ENCODE peak calls at places on chromosomes 16 and 17, in six cellular contexts. One of them, this sample, is unnamed.

GRCh38 chr16:15435216-15435864 is 952 bp downstream of the BMERB1 start:
- DNase-seq in tibial artery: no peak
- DNase-seq in esophagus squamous epithelium: no peak
- DNase-seq in AG04450: no peak
- DNase-seq in psoas muscle: no peak
- DNase-seq in astrocyte: no peak
- DNase-seq in this sample: no peak

GRCh38 chr16:76059186-76059585 is 218.0 kb upstream of the CNTNAP4 start:
- DNase-seq in esophagus squamous epithelium: no peak
- DNase-seq in astrocyte: no peak
- DNase-seq in tibial artery: no peak
- DNase-seq in psoas muscle: no peak
- DNase-seq in AG04450: no peak
- DNase-seq in this sample: no peak

GRCh38 chr17:17971431-17972125 is 622 bp downstream of the TOM1L2 start:
- DNase-seq in esophagus squamous epithelium: no peak
- DNase-seq in AG04450: no peak
- DNase-seq in astrocyte: no peak
- DNase-seq in tibial artery: peak; percentile 25
- DNase-seq in psoas muscle: peak; percentile 83
- DNase-seq in this sample: peak; percentile 41

GRCh38 chr17:68334393-68334792 is 43.1 kb downstream of the ARSG start:
- DNase-seq in psoas muscle: no peak
- DNase-seq in tibial artery: no peak
- DNase-seq in astrocyte: no peak
- DNase-seq in esophagus squamous epithelium: no peak
- DNase-seq in AG04450: no peak
- DNase-seq in this sample: no peak

GRCh38 chr17:33028061-33028460 is 36.4 kb downstream of the SPACA3 start:
- DNase-seq in esophagus squamous epithelium: no peak
- DNase-seq in AG04450: no peak
- DNase-seq in astrocyte: no peak
- DNase-seq in tibial artery: no peak
- DNase-seq in psoas muscle: no peak
- DNase-seq in this sample: no peak

GRCh38 chr17:13671771-13672170 is 70.0 kb upstream of the HS3ST3A1 start:
- DNase-seq in AG04450: no peak
- DNase-seq in astrocyte: peak; percentile 66
- DNase-seq in psoas muscle: no peak
- DNase-seq in esophagus squamous epithelium: no peak
- DNase-seq in tibial artery: no peak
- DNase-seq in this sample: no peak

GRCh38 chr17:50993544-50993943 is 127.1 kb downstream of the SPAG9 start:
- DNase-seq in tibial artery: no peak
- DNase-seq in AG04450: no peak
- DNase-seq in psoas muscle: no peak
- DNase-seq in esophagus squamous epithelium: no peak
- DNase-seq in astrocyte: no peak
- DNase-seq in this sample: no peak

GRCh38 chr17:34382586-34383224 is 19.7 kb upstream of the CCL1 start:
- DNase-seq in tibial artery: no peak
- DNase-seq in astrocyte: no peak
- DNase-seq in AG04450: no peak
- DNase-seq in psoas muscle: no peak
- DNase-seq in esophagus squamous epithelium: no peak
- DNase-seq in this sample: no peak

GRCh38 chr17:45294506-45294905 is 22.3 kb downstream of the MAP3K14 start:
- DNase-seq in esophagus squamous epithelium: no peak
- DNase-seq in psoas muscle: peak; percentile 45
- DNase-seq in AG04450: peak; percentile 50
- DNase-seq in tibial artery: no peak
- DNase-seq in astrocyte: peak; percentile 93
- DNase-seq in this sample: peak; percentile 20

GRCh38 chr17:45290269-45290765 is 26.5 kb downstream of the MAP3K14 start:
- DNase-seq in psoas muscle: peak; percentile 37
- DNase-seq in tibial artery: no peak
- DNase-seq in esophagus squamous epithelium: no peak
- DNase-seq in AG04450: no peak
- DNase-seq in astrocyte: no peak
- DNase-seq in this sample: no peak

GRCh38 chr17:45291170-45291805 is 25.5 kb downstream of the MAP3K14 start:
- DNase-seq in psoas muscle: peak; percentile 64
- DNase-seq in tibial artery: peak; percentile 67
- DNase-seq in esophagus squamous epithelium: no peak
- DNase-seq in astrocyte: no peak
- DNase-seq in AG04450: no peak
- DNase-seq in this sample: peak; percentile 21

GRCh38 chr17:45293413-45294211 is 23.2 kb downstream of the MAP3K14 start:
- DNase-seq in tibial artery: peak; percentile 92
- DNase-seq in psoas muscle: peak; percentile 95
- DNase-seq in AG04450: peak; percentile 65
- DNase-seq in astrocyte: peak; percentile 86
- DNase-seq in esophagus squamous epithelium: no peak
- DNase-seq in this sample: peak; percentile 80

DNA sequence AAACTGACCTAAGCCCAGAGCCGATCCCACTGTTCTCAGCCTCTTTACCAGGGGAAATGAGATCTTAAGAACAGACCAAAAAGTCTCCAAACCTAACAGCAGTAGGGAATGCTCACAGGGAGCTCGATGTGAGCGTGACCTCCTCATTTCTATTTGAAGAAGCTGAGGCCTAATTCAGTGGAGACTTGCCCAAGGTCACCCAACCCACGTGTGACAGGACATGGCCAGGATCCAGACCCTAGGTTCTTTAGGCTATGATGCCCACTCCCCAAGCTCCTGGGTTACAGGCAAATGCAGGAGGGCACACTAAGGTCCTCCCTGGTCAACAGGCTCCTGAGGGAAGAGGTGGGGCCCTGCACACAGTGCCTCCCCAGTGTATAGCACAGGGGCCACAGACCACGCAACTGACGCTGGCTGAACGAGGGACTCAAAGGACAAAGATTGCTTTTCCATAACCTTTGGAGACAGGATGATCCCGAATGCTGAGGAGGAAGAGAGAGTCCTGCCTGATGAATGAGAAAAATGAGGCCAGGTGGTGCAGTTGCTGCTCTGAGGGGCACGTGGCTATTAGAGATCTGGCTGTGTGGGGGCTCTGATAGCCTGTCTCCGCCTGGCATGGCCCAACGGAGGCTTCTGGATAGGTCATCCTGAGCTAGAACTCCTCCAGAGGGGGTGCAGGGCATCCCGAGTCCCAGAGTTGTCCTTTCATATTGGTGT is 24.0 kb downstream of the MAP3K14 start:
- DNase-seq in tibial artery: no peak
- DNase-seq in AG04450: no peak
- DNase-seq in astrocyte: no peak
- DNase-seq in esophagus squamous epithelium: no peak
- DNase-seq in psoas muscle: peak; percentile 63
- DNase-seq in this sample: no peak
- H3K27ac ChIP-seq in tibial artery: peak overlapping the region; percentile 71
- H3K27ac ChIP-seq in AG04450: peak overlapping the region; percentile 87
- H3K27ac ChIP-seq in astrocyte: peak overlapping the region; percentile 49
- H3K27ac ChIP-seq in esophagus squamous epithelium: peak overlapping the region; percentile 80
- H3K27ac ChIP-seq in psoas muscle: peak overlapping the region; percentile 96
- H3K27ac ChIP-seq in this sample: peak overlapping the region; percentile 97

DNA sequence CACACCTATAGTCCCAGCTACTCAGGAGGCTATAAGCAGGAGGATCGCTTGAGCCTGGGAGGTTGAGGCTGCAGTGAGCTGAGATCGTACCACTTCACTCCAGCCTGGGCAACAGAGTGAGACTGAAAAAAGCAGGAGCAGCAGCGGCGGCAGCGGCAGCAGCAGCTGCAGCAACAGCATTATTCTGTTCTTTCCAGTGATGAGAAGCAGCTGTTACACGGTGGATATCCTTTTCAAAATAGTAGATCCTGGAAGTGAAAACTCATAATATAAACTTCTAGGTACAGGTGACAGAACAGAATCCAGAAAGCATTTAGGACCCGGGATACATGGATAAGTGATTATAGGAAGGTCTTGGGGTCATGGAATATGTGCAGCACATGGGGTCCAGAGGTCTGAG is 17.8 kb upstream of the HNF1B start:
- DNase-seq in psoas muscle: no peak
- DNase-seq in esophagus squamous epithelium: no peak
- DNase-seq in tibial artery: no peak
- DNase-seq in astrocyte: no peak
- DNase-seq in AG04450: no peak
- DNase-seq in this sample: no peak
- H3K4me3 ChIP-seq in psoas muscle: no peak overlapping the region
- H3K4me3 ChIP-seq in esophagus squamous epithelium: no peak overlapping the region
- H3K4me3 ChIP-seq in tibial artery: no peak overlapping the region
- H3K4me3 ChIP-seq in astrocyte: no peak overlapping the region
- H3K4me3 ChIP-seq in AG04450: no peak overlapping the region
- H3K4me3 ChIP-seq in this sample: no peak overlapping the region

GRCh38 chr16:7025616-7026190 is 306.9 kb upstream of the RBFOX1 start:
- DNase-seq in psoas muscle: peak; percentile 74
- DNase-seq in astrocyte: no peak
- DNase-seq in AG04450: no peak
- DNase-seq in tibial artery: peak; percentile 39
- DNase-seq in esophagus squamous epithelium: no peak
- DNase-seq in this sample: peak; percentile 58
- TF ChIP-seq CTCF in psoas muscle: peak; percentile 69
- TF ChIP-seq CTCF in astrocyte: peak; percentile 17
- TF ChIP-seq CTCF in AG04450: no peak
- TF ChIP-seq CTCF in tibial artery: no peak
- TF ChIP-seq CTCF in esophagus squamous epithelium: peak; percentile 49
- TF ChIP-seq CTCF in this sample: peak; percentile 75

DNA sequence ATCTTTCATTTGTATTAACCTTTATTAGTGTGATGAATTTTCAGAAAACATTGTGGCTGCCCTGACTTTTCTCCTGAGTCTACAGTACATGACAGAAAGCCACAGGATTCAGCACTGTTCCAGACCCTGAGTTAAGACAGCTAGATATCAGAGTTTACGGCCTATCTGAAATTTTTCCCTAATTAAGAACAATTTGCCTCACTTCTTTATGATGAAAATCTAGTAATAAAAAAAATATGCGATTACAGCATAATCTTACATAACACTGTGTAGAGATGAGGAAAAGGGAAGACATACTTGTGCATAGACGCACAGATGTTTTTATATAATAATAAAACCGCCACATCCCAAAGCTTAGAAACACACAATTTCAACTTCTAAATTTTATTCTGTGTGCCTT is 7.3 kb downstream of the SPOP start:
- DNase-seq in AG04450: no peak
- DNase-seq in psoas muscle: no peak
- DNase-seq in esophagus squamous epithelium: no peak
- DNase-seq in tibial artery: no peak
- DNase-seq in astrocyte: no peak
- DNase-seq in this sample: no peak
- H3K27ac ChIP-seq in AG04450: no peak overlapping the region
- H3K27ac ChIP-seq in psoas muscle: peak overlapping the region; percentile 66
- H3K27ac ChIP-seq in esophagus squamous epithelium: peak overlapping the region; percentile 43
- H3K27ac ChIP-seq in tibial artery: peak overlapping the region; percentile 57
- H3K27ac ChIP-seq in astrocyte: no peak overlapping the region
- H3K27ac ChIP-seq in this sample: peak overlapping the region; percentile 37

GRCh38 chr17:8227238-8227581 is 16.8 kb upstream of the AURKB start:
- DNase-seq in AG04450: no peak
- DNase-seq in astrocyte: no peak
- DNase-seq in psoas muscle: no peak
- DNase-seq in esophagus squamous epithelium: no peak
- DNase-seq in tibial artery: no peak
- DNase-seq in this sample: no peak
- H3K4me3 ChIP-seq in AG04450: peak overlapping the region; percentile 56
- H3K4me3 ChIP-seq in astrocyte: peak overlapping the region; percentile 54
- H3K4me3 ChIP-seq in psoas muscle: peak overlapping the region; percentile 55
- H3K4me3 ChIP-seq in esophagus squamous epithelium: peak overlapping the region; percentile 10
- H3K4me3 ChIP-seq in tibial artery: peak overlapping the region; percentile 30
- H3K4me3 ChIP-seq in this sample: peak overlapping the region; percentile 58